ENCODE peak calls at places on chromosomes 16 and 17, in six cellular contexts. U is naive thymus-derived CD8-positive, alpha-beta T cell; J is pancreas; H is NCI-H1105; M is AG10803; F is NCI-H774. B is an unnamed sample.

GRCh38 chr16:50599494-50599893 is 51.3 kb downstream of the NKD1 start:
- DNase-seq in U (no peak), J (no peak), H (no peak), M (peak), F (no peak), B (no peak)

GRCh38 chr16:10940501-10941079 is 1.7 kb downstream of the DEXI start:
- DNase-seq in U (no peak), J (no peak), H (no peak), M (no peak), F (no peak), B (no peak)

GRCh38 chr17:79627184-79627765 is 16.4 kb upstream of the RBFOX3 start:
- DNase-seq in U (no peak), J (no peak), H (no peak), M (no peak), F (no peak), B (peak)

GRCh38 chr16:27314161-27314723 is 468 bp downstream of the IL4R start:
- DNase-seq in U (peak), J (peak), H (no peak), M (peak), F (no peak), B (peak)

GRCh38 chr17:67629963-67630320 is 87.8 kb upstream of the NOL11 start:
- DNase-seq in U (peak), J (no peak), H (no peak), M (peak), F (no peak), B (no peak)

GRCh38 chr16:15648135-15648730 is 1.8 kb upstream of the NDE1 start:
- DNase-seq in U (no peak), J (no peak), H (no peak), M (peak), F (no peak), B (no peak)

GRCh38 chr17:51653902-51654301 is 393.6 kb downstream of the UTP18 start:
- DNase-seq in U (no peak), J (no peak), H (no peak), M (no peak), F (no peak), B (no peak)

GRCh38 chr17:79132271-79133064 is 57.8 kb downstream of the ENGASE start:
- DNase-seq in U (no peak), J (no peak), H (peak), M (no peak), F (peak), B (no peak)

GRCh38 chr16:59192551-59193199 is 458.6 kb upstream of the GOT2 start:
- DNase-seq in U (peak), J (no peak), H (no peak), M (peak), F (no peak), B (no peak)

GRCh38 chr17:36501963-36502362 is 15.5 kb downstream of the ZNHIT3 start:
- DNase-seq in U (no peak), J (no peak), H (no peak), M (no peak), F (no peak), B (no peak)

GRCh38 chr17:63437287-63438091 is 8.6 kb downstream of the CYB561 start:
- DNase-seq in U (no peak), J (peak), H (no peak), M (peak), F (no peak), B (peak)

GRCh38 chr17:77476920-77477805 is 336.4 kb downstream of the SEC14L1 start:
- DNase-seq in U (no peak), J (no peak), H (no peak), M (peak), F (no peak), B (no peak)

GRCh38 chr16:12757546-12757945 is 46.1 kb downstream of the CPPED1 start:
- DNase-seq in U (no peak), J (no peak), H (no peak), M (no peak), F (no peak), B (no peak)

GRCh38 chr17:59756236-59756818 is 48.9 kb downstream of the VMP1 start:
- DNase-seq in U (no peak), J (no peak), H (no peak), M (peak), F (no peak), B (no peak)

GRCh38 chr17:78185981-78186688 is 717 bp downstream of the TK1 start:
- DNase-seq in U (no peak), J (peak), H (no peak), M (peak), F (no peak), B (peak)

GRCh38 chr17:49360796-49361128 is 1.3 kb downstream of the ZNF652 start:
- DNase-seq in U (no peak), J (no peak), H (no peak), M (no peak), F (no peak), B (no peak)

GRCh38 chr17:63337579-63337978 is 108.5 kb downstream of the CYB561 start:
- DNase-seq in U (no peak), J (no peak), H (no peak), M (no peak), F (no peak), B (no peak)

GRCh38 chr16:84746875-84747274 is 47.1 kb downstream of the USP10 start:
- DNase-seq in U (no peak), J (no peak), H (no peak), M (no peak), F (no peak), B (no peak)

GRCh38 chr17:79192503-79193500 is 118.2 kb downstream of the ENGASE start:
- DNase-seq in U (no peak), J (no peak), H (no peak), M (peak), F (no peak), B (peak)

GRCh38 chr17:45019177-45019711 is 32.2 kb downstream of the DCAKD start:
- DNase-seq in U (peak), J (peak), H (peak), M (peak), F (peak), B (no peak)

GRCh38 chr16:4005281-4005680 is 111.0 kb downstream of the ADCY9 start:
- DNase-seq in U (no peak), J (no peak), H (no peak), M (no peak), F (no peak), B (no peak)

GRCh38 chr16:67773569-67774456 is 32.5 kb downstream of the RANBP10 start:
- DNase-seq in U (no peak), J (no peak), H (no peak), M (no peak), F (no peak), B (no peak)

GRCh38 chr16:57645691-57646387 is 17.4 kb downstream of the ADGRG1 start:
- DNase-seq in U (no peak), J (no peak), H (no peak), M (peak), F (no peak), B (no peak)

GRCh38 chr17:48439875-48440505 is 10.0 kb upstream of the SKAP1 start:
- DNase-seq in U (peak), J (peak), H (no peak), M (no peak), F (no peak), B (no peak)

GRCh38 chr16:61890346-61890745 is 145.9 kb downstream of the CDH8 start:
- DNase-seq in U (no peak), J (no peak), H (no peak), M (no peak), F (no peak), B (no peak)

GRCh38 chr16:4477966-4478365 is 1.8 kb downstream of the HMOX2 start:
- DNase-seq in U (no peak), J (no peak), H (no peak), M (peak), F (no peak), B (no peak)

GRCh38 chr17:787641-788221 is 5.6 kb downstream of the MRM3 start:
- DNase-seq in U (no peak), J (peak), H (no peak), M (no peak), F (no peak), B (no peak)

GRCh38 chr16:85511938-85512551 is 101.1 kb upstream of the GSE1 start:
- DNase-seq in U (no peak), J (no peak), H (no peak), M (no peak), F (no peak), B (no peak)

GRCh38 chr17:17798010-17798556 is 38.7 kb downstream of the SREBF1 start:
- DNase-seq in U (no peak), J (no peak), H (no peak), M (no peak), F (no peak), B (no peak)

GRCh38 chr16:4733211-4733742 is 794 bp downstream of the ANKS3 start:
- DNase-seq in U (no peak), J (no peak), H (no peak), M (no peak), F (no peak), B (no peak)

GRCh38 chr16:16857603-16858283 is 478.8 kb downstream of the NPIPA7 start:
- DNase-seq in U (no peak), J (no peak), H (no peak), M (no peak), F (no peak), B (no peak)

GRCh38 chr16:7746971-7747370 is 414.3 kb downstream of the RBFOX1 start:
- DNase-seq in U (no peak), J (no peak), H (no peak), M (no peak), F (no peak), B (no peak)

GRCh38 chr16:23082161-23082788 is 67.0 kb downstream of the USP31 start:
- DNase-seq in U (no peak), J (no peak), H (peak), M (peak), F (no peak), B (no peak)

GRCh38 chr16:87874639-87875472 is 5.5 kb upstream of the SLC7A5 start:
- DNase-seq in U (no peak), J (no peak), H (no peak), M (no peak), F (no peak), B (no peak)

GRCh38 chr16:23557779-23558330 is 328 bp downstream of the UBFD1 start:
- DNase-seq in U (no peak), J (no peak), H (no peak), M (peak), F (no peak), B (no peak)

GRCh38 chr16:2769100-2769529 is 8.0 kb downstream of the ELOB start:
- DNase-seq in U (no peak), J (no peak), H (no peak), M (no peak), F (no peak), B (no peak)

GRCh38 chr16:87968541-87968940 is 17.3 kb downstream of the BANP start:
- DNase-seq in U (no peak), J (no peak), H (no peak), M (peak), F (no peak), B (no peak)